ENCODE peak calls at places on chromosomes 6 and 20, in nine cellular contexts. U is heart left ventricle; V is right lobe of liver; T is ovary; D is cardiac muscle cell; X is CD4-positive, CD25-positive, alpha-beta regulatory T cell; S is tibial artery; Z is Peyer's patch; F is breast epithelium. Y is an unnamed sample. For H3K4me1, the result is how much of the 10 kb centered on the place peaks cover.

GRCh38 chr20:41956316-41957050 is 338.3 kb upstream of the CHD6 start:
- DNase-seq in X (no peak), Z (no peak), F (no peak), V (no peak), T (no peak), D (peak), U (no peak), S (no peak), Y (no peak)

GRCh38 chr6:81171991-81172740 is 580.3 kb downstream of the TENT5A start:
- DNase-seq in D (peak), Z (no peak), F (no peak), X (no peak), V (no peak), T (peak), U (peak), S (peak), Y (no peak)

GRCh38 chr6:87660226-87660886 is 41.7 kb downstream of the AKIRIN2 start:
- DNase-seq in T (no peak), V (no peak), S (no peak), U (no peak), F (no peak), D (no peak), Z (no peak), X (no peak), Y (no peak)

GRCh38 chr6:11025094-11025493 is 19.0 kb downstream of the ELOVL2 start:
- DNase-seq in V (no peak), F (no peak), T (no peak), U (no peak), S (no peak), Z (no peak), X (no peak), D (no peak), Y (no peak)

GRCh38 chr6:98657764-98658163 is 176.6 kb upstream of the POU3F2 start:
- DNase-seq in S (peak), U (no peak), Z (no peak), X (no peak), D (peak), F (no peak), V (no peak), T (no peak), Y (no peak)

GRCh38 chr20:53287357-53288042 is 306.1 kb downstream of the ZNF217 start:
- DNase-seq in X (no peak), S (no peak), D (no peak), F (no peak), U (no peak), Z (no peak), T (no peak), V (no peak), Y (no peak)

GRCh38 chr20:40493071-40493470 is 196.0 kb downstream of the MAFB start:
- DNase-seq in F (no peak), T (no peak), Z (peak), V (peak), X (no peak), D (no peak), U (peak), S (peak), Y (no peak)

GRCh38 chr6:151679081-151679480 is 128.4 kb upstream of the ESR1 start:
- DNase-seq in V (no peak), S (no peak), F (peak), X (no peak), T (no peak), U (peak), Z (no peak), D (no peak), Y (no peak)

GRCh38 chr6:20952605-20953004 is 418.3 kb downstream of the CDKAL1 start:
- DNase-seq in F (no peak), Z (no peak), X (no peak), T (no peak), V (no peak), U (no peak), S (no peak), D (no peak), Y (no peak)

GRCh38 chr6:143745160-143746133 is 67.7 kb downstream of the PHACTR2 start:
- DNase-seq in U (no peak), D (peak), T (peak), S (no peak), Z (no peak), V (no peak), X (no peak), F (no peak), Y (no peak)

GRCh38 chr20:37904008-37904675 is 1.2 kb downstream of the VSTM2L start:
- DNase-seq in F (no peak), V (no peak), S (no peak), X (no peak), U (no peak), T (no peak), Z (no peak), D (no peak), Y (no peak)

GRCh38 chr6:143060354-143060805 is 309 bp upstream of the AIG1 start:
- DNase-seq in T (peak), V (peak), D (peak), F (peak), S (peak), U (peak), Z (peak), X (peak), Y (peak)

GRCh38 chr6:46170357-46171289 is at the start of gene ENPP5:
- DNase-seq in F (peak), S (peak), T (peak), Z (peak), U (peak), D (peak), V (peak), X (peak), Y (peak)

GRCh38 chr6:41327177-41327576 is 8.2 kb upstream of the NCR2 start:
- DNase-seq in U (no peak), Z (no peak), S (no peak), F (no peak), X (no peak), V (no peak), D (no peak), T (no peak), Y (no peak)

GRCh38 chr6:41598670-41599014 is 39.6 kb upstream of the MDFI start:
- DNase-seq in V (no peak), S (no peak), X (no peak), T (no peak), D (no peak), Z (no peak), F (no peak), U (no peak), Y (no peak)

GRCh38 chr20:48763183-48764030 is 64.4 kb downstream of the PREX1 start:
- DNase-seq in T (no peak), Z (no peak), X (no peak), S (no peak), D (no peak), V (no peak), F (no peak), U (peak), Y (no peak)

DNA sequence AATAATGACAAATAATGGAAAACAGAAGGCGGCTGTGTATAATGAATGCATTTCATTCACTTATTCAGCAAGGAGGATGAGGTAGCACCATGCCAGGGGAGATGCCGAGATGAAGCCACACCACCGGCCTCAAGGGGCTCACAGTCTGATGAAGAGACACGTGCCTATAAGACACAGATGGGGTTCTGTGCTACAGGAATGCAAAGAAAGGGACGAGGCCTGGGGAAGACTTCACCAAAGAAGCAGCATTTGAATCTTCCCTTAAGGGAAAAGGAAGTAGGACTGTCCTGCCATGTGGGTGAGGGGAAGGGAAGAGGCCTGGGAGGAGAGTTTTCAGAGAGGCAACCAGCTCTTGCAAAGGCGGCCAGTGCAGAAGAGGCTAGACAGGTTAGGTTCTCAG is 98.9 kb downstream of the PSMG4 start:
- DNase-seq in U (no peak), S (no peak), X (no peak), V (no peak), T (no peak), F (no peak), Z (no peak), D (no peak), Y (no peak)
- H3K27ac ChIP-seq in U (no peak), S (peak), X (no peak), V (peak), T (peak), F (peak), Z (no peak), D (no peak), Y (no peak)

GRCh38 chr6:6748001-6748400 is 159.5 kb downstream of the LY86 start:
- DNase-seq in U (no peak), Z (no peak), S (no peak), V (no peak), X (no peak), T (peak), D (no peak), F (no peak), Y (no peak)

GRCh38 chr6:6752129-6752528 is 163.6 kb downstream of the LY86 start:
- DNase-seq in Z (no peak), S (no peak), F (no peak), X (no peak), T (no peak), U (no peak), D (peak), V (no peak), Y (no peak)

GRCh38 chr6:6751615-6752014 is 163.1 kb downstream of the LY86 start:
- DNase-seq in V (no peak), T (no peak), Z (no peak), S (peak), U (no peak), D (no peak), F (no peak), X (no peak), Y (no peak)

GRCh38 chr6:6751197-6751596 is 162.7 kb downstream of the LY86 start:
- DNase-seq in V (no peak), X (no peak), T (no peak), D (no peak), F (no peak), U (no peak), Z (no peak), S (no peak), Y (no peak)

GRCh38 chr6:6749791-6750434 is 161.4 kb downstream of the LY86 start:
- DNase-seq in U (peak), X (no peak), D (peak), Z (no peak), V (no peak), F (peak), T (peak), S (peak), Y (no peak)
- H3K4me3 ChIP-seq in U (no peak), X (no peak), D (no peak), Z (no peak), V (no peak), F (no peak), T (no peak), S (no peak), Y (no peak)

GRCh38 chr6:166463363-166464067 is 80.8 kb upstream of the MPC1 start:
- DNase-seq in Z (no peak), D (no peak), V (no peak), U (no peak), X (no peak), F (no peak), T (no peak), S (no peak), Y (no peak)
- H3K4me1 ChIP-seq in Z (under half), D (under half), V (under half), U (under half), X (under half), F (under half), T (under half), S (under half), Y (under half)

GRCh38 chr20:63522091-63522868 is 1.7 kb downstream of the PPDPF start:
- DNase-seq in T (peak), S (no peak), V (peak), X (no peak), F (no peak), U (no peak), Z (no peak), D (no peak), Y (no peak)
- H3K27ac ChIP-seq in T (no peak), S (no peak), V (no peak), X (peak), F (peak), U (no peak), Z (no peak), D (no peak), Y (no peak)

DNA sequence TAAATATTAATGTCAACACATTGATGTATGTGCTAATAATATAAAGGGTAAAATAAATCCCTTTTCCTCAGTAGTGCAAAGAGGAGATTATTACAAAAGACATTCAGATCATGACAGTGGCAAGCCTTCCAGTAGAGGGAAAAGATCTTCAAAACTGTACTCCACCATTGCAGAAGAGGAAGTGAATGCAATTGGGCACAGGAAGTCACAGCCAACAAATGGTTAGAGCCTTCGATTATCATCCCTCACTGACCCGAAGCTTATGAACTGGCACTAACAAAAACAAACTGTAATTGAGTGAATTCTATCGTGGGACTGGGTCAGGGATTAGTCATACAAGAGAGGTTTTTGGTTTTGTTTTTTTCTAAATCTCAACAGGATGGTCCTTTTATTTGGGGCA is 39.3 kb upstream of the SCGN start:
- DNase-seq in S (no peak), V (no peak), U (no peak), Z (no peak), F (no peak), D (no peak), X (no peak), T (no peak), Y (no peak)
- H3K4me3 ChIP-seq in S (no peak), V (no peak), U (no peak), Z (no peak), F (no peak), D (no peak), X (no peak), T (no peak), Y (no peak)

GRCh38 chr20:17541596-17541995 is 10.4 kb upstream of the BFSP1 start:
- DNase-seq in Z (no peak), X (no peak), S (no peak), D (no peak), T (no peak), U (no peak), V (no peak), F (no peak), Y (no peak)

GRCh38 chr20:17543531-17543961 is 12.4 kb upstream of the BFSP1 start:
- DNase-seq in U (no peak), D (no peak), F (no peak), Z (no peak), T (no peak), S (no peak), V (no peak), X (no peak), Y (no peak)

GRCh38 chr20:17541996-17542395 is 10.8 kb upstream of the BFSP1 start:
- DNase-seq in S (no peak), V (no peak), F (no peak), X (no peak), Z (no peak), T (no peak), D (no peak), U (no peak), Y (no peak)

GRCh38 chr20:17542993-17543412 is 11.8 kb upstream of the BFSP1 start:
- DNase-seq in S (no peak), V (no peak), Z (no peak), X (no peak), D (no peak), U (no peak), F (no peak), T (no peak), Y (no peak)

GRCh38 chr20:17542481-17542880 is 11.3 kb upstream of the BFSP1 start:
- DNase-seq in U (no peak), V (no peak), Z (no peak), F (no peak), D (no peak), T (no peak), S (no peak), X (no peak), Y (no peak)
- H3K4me1 ChIP-seq in U (under half), V (under half), Z (under half), F (under half), D (under half), T (under half), S (under half), X (under half), Y (under half)

GRCh38 chr6:117079946-117080345 is 185.4 kb upstream of the VGLL2 start:
- DNase-seq in U (no peak), S (no peak), X (no peak), F (no peak), D (no peak), V (no peak), Z (no peak), T (no peak), Y (no peak)
- H3K27ac ChIP-seq in U (no peak), S (no peak), X (no peak), F (no peak), D (no peak), V (no peak), Z (no peak), T (no peak), Y (no peak)

DNA sequence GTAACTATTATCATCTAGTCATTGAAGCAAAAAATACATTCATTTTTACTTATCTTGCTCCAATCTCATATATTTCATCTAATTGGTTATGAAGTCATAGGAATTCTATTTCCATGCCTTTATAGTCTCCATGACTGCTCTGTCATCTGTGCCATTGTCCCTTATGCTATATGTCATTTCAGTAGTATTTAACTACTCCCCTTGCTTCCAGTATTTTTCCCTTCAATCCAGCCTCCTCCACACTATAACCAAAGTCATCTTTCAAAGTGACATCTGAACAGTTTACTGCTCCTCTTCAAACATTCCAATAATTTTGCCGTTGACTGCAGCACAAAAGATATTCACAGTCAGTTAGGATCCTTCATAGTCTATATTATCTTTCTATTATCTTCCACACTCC is 216.6 kb upstream of the HS3ST5 start:
- DNase-seq in T (no peak), X (no peak), D (no peak), Z (no peak), U (no peak), S (no peak), V (no peak), F (no peak), Y (no peak)
- H3K4me3 ChIP-seq in T (no peak), X (no peak), D (no peak), Z (no peak), U (no peak), S (no peak), V (no peak), F (no peak), Y (no peak)

DNA sequence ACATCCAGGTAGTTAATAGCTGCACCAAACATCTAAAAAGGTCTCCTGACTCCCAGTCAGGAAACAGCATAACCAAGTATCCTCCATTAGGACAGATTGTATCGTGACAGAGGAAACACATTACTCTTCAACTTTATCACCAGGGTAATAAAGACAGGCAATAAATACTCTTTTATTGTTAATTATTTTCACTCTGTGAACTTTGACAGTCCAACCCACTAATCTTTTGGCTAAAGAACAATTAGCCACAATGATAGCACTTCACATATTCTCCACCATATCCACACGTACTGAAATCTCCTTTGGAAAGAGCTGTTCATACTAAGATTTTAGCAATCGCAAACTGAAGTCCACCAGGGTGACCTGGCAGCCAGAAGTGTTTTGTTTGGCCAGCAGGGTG is 46.4 kb downstream of the ARHGAP18 start:
- DNase-seq in F (no peak), X (no peak), T (no peak), S (no peak), V (no peak), Z (no peak), U (no peak), D (no peak), Y (no peak)
- H3K4me1 ChIP-seq in F (under half), X (under half), T (under half), S (under half), V (under half), Z (under half), U (under half), D (under half), Y (under half)

GRCh38 chr6:102344769-102345168 is 951.3 kb downstream of the GRIK2 start:
- DNase-seq in S (no peak), U (no peak), V (no peak), Z (no peak), F (no peak), D (no peak), T (no peak), X (no peak), Y (no peak)
- H3K27ac ChIP-seq in S (no peak), U (no peak), V (no peak), Z (no peak), F (no peak), D (no peak), T (no peak), X (no peak), Y (no peak)

Y was measured in CD8-positive, alpha-beta T cell.